ENCODE peak calls at places on chromosomes 6 and 20, in four cellular contexts. One of them, this sample, is unnamed.

GRCh38 chr6:133809406-133809805 is 79.5 kb upstream of the TCF21 start:
- DNase-seq in NCI-H748 treated with DMSO at 0.1 percent for 48 hours: no peak
- DNase-seq in AG04450: no peak
- DNase-seq in G401: no peak
- DNase-seq in this sample: no peak

GRCh38 chr20:53643031-53643832 is 49.6 kb upstream of the ZNF217 start:
- DNase-seq in NCI-H748 treated with DMSO at 0.1 percent for 48 hours: no peak
- DNase-seq in AG04450: no peak
- DNase-seq in G401: no peak
- DNase-seq in this sample: no peak

GRCh38 chr6:29011276-29011734 is 6.2 kb upstream of the ZNF311 start:
- DNase-seq in NCI-H748 treated with DMSO at 0.1 percent for 48 hours: peak
- DNase-seq in AG04450: no peak
- DNase-seq in G401: peak
- DNase-seq in this sample: peak

GRCh38 chr6:15513801-15514711 is 148.8 kb downstream of the DTNBP1 start:
- DNase-seq in NCI-H748 treated with DMSO at 0.1 percent for 48 hours: no peak
- DNase-seq in AG04450: no peak
- DNase-seq in G401: peak
- DNase-seq in this sample: no peak

GRCh38 chr20:49368596-49368995 is 90.7 kb upstream of the ZNFX1 start:
- DNase-seq in NCI-H748 treated with DMSO at 0.1 percent for 48 hours: no peak
- DNase-seq in AG04450: no peak
- DNase-seq in G401: no peak
- DNase-seq in this sample: no peak

GRCh38 chr20:11255860-11256259 is 582.1 kb upstream of the JAG1 start:
- DNase-seq in NCI-H748 treated with DMSO at 0.1 percent for 48 hours: no peak
- DNase-seq in AG04450: no peak
- DNase-seq in G401: no peak
- DNase-seq in this sample: no peak

GRCh38 chr6:135334169-135334568 is 153.1 kb downstream of the MYB start:
- DNase-seq in NCI-H748 treated with DMSO at 0.1 percent for 48 hours: no peak
- DNase-seq in AG04450: no peak
- DNase-seq in G401: no peak
- DNase-seq in this sample: no peak

GRCh38 chr6:143164565-143165105 is 103.9 kb downstream of the AIG1 start:
- DNase-seq in NCI-H748 treated with DMSO at 0.1 percent for 48 hours: no peak
- DNase-seq in AG04450: no peak
- DNase-seq in G401: no peak
- DNase-seq in this sample: no peak

GRCh38 chr6:83464741-83465140 is 33.9 kb upstream of the ME1 start:
- DNase-seq in NCI-H748 treated with DMSO at 0.1 percent for 48 hours: no peak
- DNase-seq in AG04450: no peak
- DNase-seq in G401: no peak
- DNase-seq in this sample: no peak

GRCh38 chr6:42163941-42164340 is 9.2 kb upstream of the GUCA1A start:
- DNase-seq in NCI-H748 treated with DMSO at 0.1 percent for 48 hours: no peak
- DNase-seq in AG04450: peak
- DNase-seq in G401: no peak
- DNase-seq in this sample: no peak

GRCh38 chr6:128580224-128581110 is 60.1 kb upstream of the PTPRK start:
- DNase-seq in NCI-H748 treated with DMSO at 0.1 percent for 48 hours: no peak
- DNase-seq in AG04450: no peak
- DNase-seq in G401: no peak
- DNase-seq in this sample: no peak

GRCh38 chr6:17393335-17394191 is at the start of gene CAP2:
- DNase-seq in NCI-H748 treated with DMSO at 0.1 percent for 48 hours: peak
- DNase-seq in AG04450: no peak
- DNase-seq in G401: peak
- DNase-seq in this sample: peak

GRCh38 chr6:7747433-7747832 is 21.5 kb downstream of the BMP6 start:
- DNase-seq in NCI-H748 treated with DMSO at 0.1 percent for 48 hours: no peak
- DNase-seq in AG04450: no peak
- DNase-seq in G401: no peak
- DNase-seq in this sample: no peak

GRCh38 chr6:154139894-154140293 is 100.9 kb downstream of the OPRM1 start:
- DNase-seq in NCI-H748 treated with DMSO at 0.1 percent for 48 hours: no peak
- DNase-seq in AG04450: no peak
- DNase-seq in G401: no peak
- DNase-seq in this sample: peak

GRCh38 chr6:149566372-149567193 is at the start of gene GINM1:
- DNase-seq in NCI-H748 treated with DMSO at 0.1 percent for 48 hours: peak
- DNase-seq in AG04450: no peak
- DNase-seq in G401: peak
- DNase-seq in this sample: no peak

GRCh38 chr20:51318058-51318960 is 224.2 kb downstream of the NFATC2 start:
- DNase-seq in NCI-H748 treated with DMSO at 0.1 percent for 48 hours: no peak
- DNase-seq in AG04450: no peak
- DNase-seq in G401: peak
- DNase-seq in this sample: no peak

GRCh38 chr6:93040375-93040774 is 379.0 kb downstream of the EPHA7 start:
- DNase-seq in NCI-H748 treated with DMSO at 0.1 percent for 48 hours: no peak
- DNase-seq in AG04450: no peak
- DNase-seq in G401: no peak
- DNase-seq in this sample: no peak

GRCh38 chr6:112571486-112571885 is 224.4 kb downstream of the RFPL4B start:
- DNase-seq in NCI-H748 treated with DMSO at 0.1 percent for 48 hours: no peak
- DNase-seq in AG04450: no peak
- DNase-seq in G401: peak
- DNase-seq in this sample: peak

GRCh38 chr20:31811796-31812728 is 7.1 kb upstream of the MYLK2 start:
- DNase-seq in NCI-H748 treated with DMSO at 0.1 percent for 48 hours: no peak
- DNase-seq in AG04450: peak
- DNase-seq in G401: no peak
- DNase-seq in this sample: no peak

GRCh38 chr20:15756001-15756400 is 817.2 kb downstream of the KIF16B start:
- DNase-seq in NCI-H748 treated with DMSO at 0.1 percent for 48 hours: no peak
- DNase-seq in AG04450: no peak
- DNase-seq in G401: no peak
- DNase-seq in this sample: peak

GRCh38 chr6:156534594-156534993 is 242.6 kb upstream of the ARID1B start:
- DNase-seq in NCI-H748 treated with DMSO at 0.1 percent for 48 hours: no peak
- DNase-seq in AG04450: no peak
- DNase-seq in G401: no peak
- DNase-seq in this sample: no peak

GRCh38 chr6:33118525-33119123 is 42.8 kb downstream of the HLA-DPB1 start:
- DNase-seq in NCI-H748 treated with DMSO at 0.1 percent for 48 hours: peak
- DNase-seq in AG04450: peak
- DNase-seq in G401: peak
- DNase-seq in this sample: peak

GRCh38 chr6:11325431-11325830 is 93.0 kb upstream of the NEDD9 start:
- DNase-seq in NCI-H748 treated with DMSO at 0.1 percent for 48 hours: no peak
- DNase-seq in AG04450: no peak
- DNase-seq in G401: no peak
- DNase-seq in this sample: no peak

GRCh38 chr6:42746452-42747400 is 823 bp upstream of the TBCC start:
- DNase-seq in NCI-H748 treated with DMSO at 0.1 percent for 48 hours: peak
- DNase-seq in AG04450: peak
- DNase-seq in G401: peak
- DNase-seq in this sample: peak

GRCh38 chr6:149363154-149363553 is 36.9 kb upstream of the SUMO4 start:
- DNase-seq in NCI-H748 treated with DMSO at 0.1 percent for 48 hours: no peak
- DNase-seq in AG04450: no peak
- DNase-seq in G401: no peak
- DNase-seq in this sample: no peak

GRCh38 chr6:20180935-20181334 is 31.3 kb downstream of the MBOAT1 start:
- DNase-seq in NCI-H748 treated with DMSO at 0.1 percent for 48 hours: no peak
- DNase-seq in AG04450: no peak
- DNase-seq in G401: no peak
- DNase-seq in this sample: no peak

GRCh38 chr6:54618597-54618996 is 228.0 kb upstream of the FAM83B start:
- DNase-seq in NCI-H748 treated with DMSO at 0.1 percent for 48 hours: no peak
- DNase-seq in AG04450: no peak
- DNase-seq in G401: no peak
- DNase-seq in this sample: no peak

GRCh38 chr20:48819813-48820648 is 7.8 kb downstream of the PREX1 start:
- DNase-seq in NCI-H748 treated with DMSO at 0.1 percent for 48 hours: no peak
- DNase-seq in AG04450: no peak
- DNase-seq in G401: no peak
- DNase-seq in this sample: no peak

GRCh38 chr20:43322851-43323250 is 133.1 kb upstream of the PTPRT start:
- DNase-seq in NCI-H748 treated with DMSO at 0.1 percent for 48 hours: no peak
- DNase-seq in AG04450: no peak
- DNase-seq in G401: no peak
- DNase-seq in this sample: no peak

GRCh38 chr20:63501818-63502670 is 3.2 kb upstream of the EEF1A2 start:
- DNase-seq in NCI-H748 treated with DMSO at 0.1 percent for 48 hours: no peak
- DNase-seq in AG04450: no peak
- DNase-seq in G401: peak
- DNase-seq in this sample: no peak

GRCh38 chr6:52306972-52307849 is 22.7 kb upstream of the MCM3 start:
- DNase-seq in NCI-H748 treated with DMSO at 0.1 percent for 48 hours: no peak
- DNase-seq in AG04450: no peak
- DNase-seq in G401: no peak
- DNase-seq in this sample: no peak

GRCh38 chr20:23141016-23141415 is 54.9 kb upstream of the CD93 start:
- DNase-seq in NCI-H748 treated with DMSO at 0.1 percent for 48 hours: no peak
- DNase-seq in AG04450: no peak
- DNase-seq in G401: no peak
- DNase-seq in this sample: no peak

GRCh38 chr6:140541288-140541687 is 1166.8 kb upstream of the CITED2 start:
- DNase-seq in NCI-H748 treated with DMSO at 0.1 percent for 48 hours: peak
- DNase-seq in AG04450: no peak
- DNase-seq in G401: no peak
- DNase-seq in this sample: no peak

GRCh38 chr6:36207155-36207554 is 10.6 kb downstream of the BRPF3 start:
- DNase-seq in NCI-H748 treated with DMSO at 0.1 percent for 48 hours: no peak
- DNase-seq in AG04450: no peak
- DNase-seq in G401: no peak
- DNase-seq in this sample: no peak

GRCh38 chr6:7165002-7165735 is 57.4 kb downstream of the RREB1 start:
- DNase-seq in NCI-H748 treated with DMSO at 0.1 percent for 48 hours: no peak
- DNase-seq in AG04450: no peak
- DNase-seq in G401: no peak
- DNase-seq in this sample: no peak

GRCh38 chr6:89562114-89562815 is 76.3 kb downstream of the LYRM2 start:
- DNase-seq in NCI-H748 treated with DMSO at 0.1 percent for 48 hours: no peak
- DNase-seq in AG04450: no peak
- DNase-seq in G401: peak
- DNase-seq in this sample: peak

GRCh38 chr6:1960484-1961142 is 284.8 kb downstream of the GMDS start:
- DNase-seq in NCI-H748 treated with DMSO at 0.1 percent for 48 hours: no peak
- DNase-seq in AG04450: no peak
- DNase-seq in G401: no peak
- DNase-seq in this sample: no peak

GRCh38 chr6:40425192-40425919 is 161.8 kb downstream of the LRFN2 start:
- DNase-seq in NCI-H748 treated with DMSO at 0.1 percent for 48 hours: no peak
- DNase-seq in AG04450: no peak
- DNase-seq in G401: peak
- DNase-seq in this sample: peak

GRCh38 chr20:57656252-57656820 is 36.1 kb upstream of the ZBP1 start:
- DNase-seq in NCI-H748 treated with DMSO at 0.1 percent for 48 hours: no peak
- DNase-seq in AG04450: no peak
- DNase-seq in G401: no peak
- DNase-seq in this sample: no peak

This sample was measured in pons.